ENCODE peak calls at places on chromosomes 1 and 21, in ten cellular contexts. T is fibroblast of mammary gland; D is RPMI7951; E is spleen; G is neural crest cell; S is adrenal gland; R is CD4-positive, CD25-positive, alpha-beta regulatory T cell; J is type B pancreatic cell; P is keratinocyte; F is mammary epithelial cell. U is an unnamed sample.

GRCh38 chr1:9438431-9439073 is 100.7 kb upstream of the SLC25A33 start:
- DNase-seq in S (no peak), G (no peak), R (no peak), T (peak), P (no peak), D (peak), E (no peak), J (no peak), F (peak), U (no peak)

GRCh38 chr1:84259376-84259775 is 42.1 kb upstream of the SAMD13 start:
- DNase-seq in F (no peak), S (no peak), E (no peak), G (no peak), T (no peak), R (no peak), P (no peak), D (no peak), J (no peak), U (no peak)

GRCh38 chr1:231778009-231778719 is 151.6 kb downstream of the DISC1 start:
- DNase-seq in R (no peak), T (peak), F (peak), J (no peak), D (peak), E (no peak), S (peak), P (no peak), G (no peak), U (no peak)

GRCh38 chr1:231743966-231744365 is 117.4 kb downstream of the DISC1 start:
- DNase-seq in R (no peak), D (peak), E (no peak), F (peak), J (no peak), S (no peak), P (no peak), G (no peak), T (no peak), U (no peak)

GRCh38 chr1:94636625-94637024 is 95.1 kb upstream of the F3 start:
- DNase-seq in G (no peak), E (no peak), F (peak), R (no peak), T (peak), P (no peak), S (no peak), D (no peak), J (no peak), U (no peak)

GRCh38 chr1:162159515-162159914 is 90.0 kb downstream of the NOS1AP start:
- DNase-seq in D (no peak), G (no peak), R (no peak), S (no peak), T (no peak), J (no peak), P (no peak), E (no peak), F (no peak), U (no peak)

GRCh38 chr21:35189077-35189863 is 140.2 kb upstream of the RUNX1 start:
- DNase-seq in E (no peak), J (no peak), G (no peak), R (no peak), S (no peak), T (peak), F (peak), D (peak), P (no peak), U (no peak)

GRCh38 chr1:223788746-223789415 is 56.9 kb downstream of the TP53BP2 start:
- DNase-seq in R (no peak), D (no peak), E (no peak), F (no peak), P (no peak), J (no peak), T (no peak), S (no peak), G (no peak), U (no peak)

GRCh38 chr1:115771847-115772457 is 3.4 kb upstream of the CASQ2 start:
- DNase-seq in P (peak), G (peak), T (peak), S (peak), E (no peak), D (peak), J (no peak), R (no peak), F (peak), U (peak)

GRCh38 chr1:23718482-23718881 is 24.8 kb upstream of the ELOA start:
- DNase-seq in D (peak), J (no peak), E (peak), T (peak), F (no peak), P (no peak), G (peak), S (no peak), R (no peak), U (no peak)

GRCh38 chr1:15959847-15960446 is 16.0 kb downstream of the ZBTB17 start:
- DNase-seq in R (no peak), S (no peak), D (no peak), F (no peak), E (peak), G (no peak), P (no peak), T (no peak), J (no peak), U (no peak)

GRCh38 chr1:171251741-171252300 is 3.5 kb downstream of the FMO1 start:
- DNase-seq in R (no peak), T (peak), P (no peak), J (no peak), E (peak), D (no peak), S (peak), G (peak), F (no peak), U (peak)

GRCh38 chr1:67522001-67522441 is 91.8 kb upstream of the SERBP1 start:
- DNase-seq in G (no peak), E (no peak), T (no peak), R (no peak), S (no peak), F (no peak), P (no peak), D (no peak), J (no peak), U (no peak)

GRCh38 chr1:172951728-172952365 is 98.9 kb downstream of the TNFSF18 start:
- DNase-seq in D (peak), G (no peak), R (no peak), S (no peak), F (peak), T (peak), E (no peak), P (no peak), J (no peak), U (no peak)

GRCh38 chr1:39845569-39846566 is 37.4 kb downstream of the TRIT1 start:
- DNase-seq in E (peak), P (peak), G (no peak), T (peak), D (peak), S (peak), J (peak), R (peak), F (peak), U (peak)